ENCODE peak calls at places on chromosomes 16 and 17, in five cellular contexts. M is ACHN, C is left cardiac atrium, W is ELR, L is SJCRH30. I is an unnamed sample.

GRCh38 chr17:43999024-43999423 is 5.4 kb upstream of the NAGS start:
- DNase-seq in M (no peak), C (no peak), W (no peak), L (no peak), I (no peak)

GRCh38 chr17:57597531-57598453 is 147.3 kb downstream of the CCDC182 start:
- DNase-seq in M (peak; percentile 70), C (peak; percentile 79), W (peak; percentile 83), L (peak; percentile 65), I (peak; percentile 19)

GRCh38 chr16:23557779-23558330 is 328 bp downstream of the UBFD1 start:
- DNase-seq in M (no peak), C (no peak), W (peak; percentile 42), L (no peak), I (peak; percentile 24)

GRCh38 chr16:62077998-62078397 is 41.8 kb upstream of the CDH8 start:
- DNase-seq in M (peak; percentile 55), C (no peak), W (no peak), L (peak; percentile 21), I (no peak)

GRCh38 chr16:59259074-59259963 is 525.2 kb upstream of the GOT2 start:
- DNase-seq in M (no peak), C (no peak), W (no peak), L (no peak), I (no peak)

GRCh38 chr16:47965439-47965838 is 190.4 kb downstream of the ABCC12 start:
- DNase-seq in M (no peak), C (no peak), W (peak; percentile 20), L (no peak), I (no peak)

GRCh38 chr17:43637563-43638323 is 24.0 kb downstream of the MEOX1 start:
- DNase-seq in M (no peak), C (no peak), W (no peak), L (peak; percentile 64), I (no peak)

GRCh38 chr16:4358831-4359561 is 7.9 kb upstream of the PAM16 start:
- DNase-seq in M (peak; percentile 48), C (peak; percentile 65), W (peak; percentile 50), L (peak; percentile 59), I (no peak)

GRCh38 chr17:9729034-9729650 is 62.2 kb downstream of the DHRS7C start:
- DNase-seq in M (peak; percentile 69), C (no peak), W (peak; percentile 46), L (no peak), I (peak; percentile 48)

GRCh38 chr16:87458424-87458915 is 34.4 kb downstream of the ZCCHC14 start:
- DNase-seq in M (no peak), C (no peak), W (no peak), L (peak; percentile 38), I (no peak)

GRCh38 chr16:84717484-84717883 is 17.7 kb downstream of the USP10 start:
- DNase-seq in M (no peak), C (no peak), W (peak; percentile 67), L (no peak), I (no peak)

GRCh38 chr16:49749816-49750215 is 106.1 kb downstream of the ZNF423 start:
- DNase-seq in M (no peak), C (no peak), W (no peak), L (no peak), I (no peak)

GRCh38 chr17:7627250-7628121 is at the start of gene SAT2:
- DNase-seq in M (peak; percentile 95), C (peak; percentile 96), W (peak; percentile 96), L (peak; percentile 92), I (peak; percentile 56)

I was measured in NCI-H1930.